ENCODE peak calls at places on chromosomes 7 and 10, in eight cellular contexts. T is ELF-1; N is pulmonary artery endothelial cell; X is HuH-7; K is DND-41; Y is effector memory CD8-positive, alpha-beta T cell; P is T1000; M is SJSA1. C is an unnamed sample.
A peak's percentile ranks its signal among the peaks of the same experiment; 100 is the strongest.

GRCh38 chr7:45451636-45452035 is 122.5 kb upstream of the ADCY1 start:
- DNase-seq in T (no peak), N (no peak), X (no peak), K (no peak), Y (no peak), P (no peak), M (no peak), C (no peak)

GRCh38 chr7:70457477-70458194 is 674.3 kb upstream of the GALNT17 start:
- DNase-seq in T (peak; percentile 70), N (no peak), X (no peak), K (no peak), Y (no peak), P (no peak), M (no peak), C (no peak)

GRCh38 chr7:93337047-93337446 is 104.9 kb downstream of the VPS50 start:
- DNase-seq in T (peak; percentile 27), N (no peak), X (no peak), K (no peak), Y (no peak), P (no peak), M (peak; percentile 11), C (no peak)

GRCh38 chr10:110758898-110759297 is 112.8 kb upstream of the PDCD4 start:
- DNase-seq in T (peak; percentile 32), N (peak; percentile 63), X (no peak), K (no peak), Y (no peak), P (no peak), M (peak; percentile 88), C (no peak)

GRCh38 chr7:129307592-129307991 is 82.8 kb downstream of the AHCYL2 start:
- DNase-seq in T (no peak), N (no peak), X (no peak), K (no peak), Y (no peak), P (no peak), M (no peak), C (no peak)

GRCh38 chr7:34845666-34846361 is 187.8 kb downstream of the NPSR1 start:
- DNase-seq in T (peak; percentile 54), N (no peak), X (no peak), K (no peak), Y (no peak), P (no peak), M (no peak), C (no peak)

GRCh38 chr10:123458933-123459332 is 207.2 kb upstream of the GPR26 start:
- DNase-seq in T (no peak), N (no peak), X (no peak), K (no peak), Y (no peak), P (no peak), M (no peak), C (no peak)

GRCh38 chr10:46520941-46521340 is 35.5 kb downstream of the GPRIN2 start:
- DNase-seq in T (no peak), N (no peak), X (no peak), K (peak; percentile 72), Y (no peak), P (peak; percentile 51), M (peak; percentile 85), C (peak; percentile 98)

GRCh38 chr7:17015575-17015974 is 133.8 kb upstream of the AGR3 start:
- DNase-seq in T (no peak), N (no peak), X (no peak), K (no peak), Y (no peak), P (no peak), M (peak; percentile 93), C (no peak)

GRCh38 chr10:24901686-24902399 is 50.6 kb downstream of the PRTFDC1 start:
- DNase-seq in T (peak; percentile 24), N (peak; percentile 48), X (peak; percentile 61), K (no peak), Y (no peak), P (peak; percentile 68), M (peak; percentile 74), C (no peak)

GRCh38 chr7:78134256-78134655 is 335.7 kb downstream of the PHTF2 start:
- DNase-seq in T (no peak), N (no peak), X (no peak), K (no peak), Y (no peak), P (peak; percentile 54), M (peak; percentile 4), C (peak; percentile 5)

GRCh38 chr7:74502216-74502891 is 48.6 kb downstream of the GTF2IRD1 start:
- DNase-seq in T (no peak), N (no peak), X (no peak), K (no peak), Y (no peak), P (no peak), M (no peak), C (peak; percentile 92)

GRCh38 chr7:50953820-50954219 is 171.1 kb upstream of the GRB10 start:
- DNase-seq in T (peak; percentile 76), N (peak; percentile 64), X (no peak), K (no peak), Y (no peak), P (peak; percentile 23), M (peak; percentile 23), C (no peak)

GRCh38 chr7:5226921-5227785 is 37.1 kb downstream of the WIPI2 start:
- DNase-seq in T (no peak), N (no peak), X (no peak), K (no peak), Y (no peak), P (no peak), M (no peak), C (no peak)

GRCh38 chr7:72336382-72336886 is 75.7 kb downstream of the CALN1 start:
- DNase-seq in T (no peak), N (no peak), X (no peak), K (no peak), Y (no peak), P (no peak), M (no peak), C (no peak)

GRCh38 chr7:101365956-101366355 is 3.3 kb downstream of the COL26A1 start:
- DNase-seq in T (no peak), N (no peak), X (no peak), K (no peak), Y (no peak), P (no peak), M (no peak), C (no peak)

GRCh38 chr7:46566375-46566774 is 645.3 kb upstream of the IGFBP3 start:
- DNase-seq in T (no peak), N (no peak), X (no peak), K (no peak), Y (no peak), P (no peak), M (no peak), C (no peak)

GRCh38 chr7:154310114-154310513 is 257.9 kb downstream of the DPP6 start:
- DNase-seq in T (no peak), N (no peak), X (no peak), K (no peak), Y (no peak), P (no peak), M (no peak), C (no peak)

GRCh38 chr10:65194131-65194530 is 1672.9 kb downstream of the REEP3 start:
- DNase-seq in T (no peak), N (no peak), X (no peak), K (no peak), Y (no peak), P (peak; percentile 59), M (no peak), C (no peak)

GRCh38 chr10:4221315-4221714 is 436.3 kb upstream of the KLF6 start:
- DNase-seq in T (no peak), N (no peak), X (no peak), K (no peak), Y (no peak), P (no peak), M (no peak), C (no peak)

GRCh38 chr7:100971111-100972001 is 2.0 kb downstream of the MUC12 start:
- DNase-seq in T (no peak), N (no peak), X (no peak), K (no peak), Y (no peak), P (no peak), M (no peak), C (no peak)

GRCh38 chr7:29884399-29885272 is 78.3 kb downstream of the WIPF3 start:
- DNase-seq in T (peak; percentile 47), N (no peak), X (no peak), K (no peak), Y (no peak), P (no peak), M (no peak), C (peak; percentile 44)

GRCh38 chr7:157548691-157549265 is 212.0 kb downstream of the DNAJB6 start:
- DNase-seq in T (no peak), N (no peak), X (no peak), K (no peak), Y (no peak), P (no peak), M (no peak), C (no peak)

GRCh38 chr10:113381906-113382562 is 170.8 kb upstream of the HABP2 start:
- DNase-seq in T (no peak), N (peak; percentile 75), X (no peak), K (peak; percentile 56), Y (peak; percentile 25), P (no peak), M (peak; percentile 59), C (no peak)

GRCh38 chr10:61197022-61197421 is 253.0 kb upstream of the RHOBTB1 start:
- DNase-seq in T (no peak), N (no peak), X (no peak), K (no peak), Y (no peak), P (no peak), M (no peak), C (no peak)

GRCh38 chr10:35486297-35486991 is 118.7 kb upstream of the GJD4 start:
- DNase-seq in T (no peak), N (no peak), X (no peak), K (no peak), Y (no peak), P (no peak), M (no peak), C (no peak)

GRCh38 chr10:19922236-19922963 is 106.2 kb downstream of the PLXDC2 start:
- DNase-seq in T (no peak), N (no peak), X (peak; percentile 17), K (no peak), Y (no peak), P (peak; percentile 91), M (no peak), C (no peak)

GRCh38 chr7:158473238-158473637 is 114.4 kb downstream of the PTPRN2 start:
- DNase-seq in T (no peak), N (no peak), X (no peak), K (no peak), Y (no peak), P (no peak), M (no peak), C (no peak)

GRCh38 chr10:80515511-80515910 is 22.2 kb upstream of the SH2D4B start:
- DNase-seq in T (no peak), N (no peak), X (no peak), K (no peak), Y (no peak), P (no peak), M (no peak), C (no peak)

C was measured in cerebellar cortex.